ENCODE peak calls at places on chromosomes 4 and X, in ten cellular contexts. R is Ammon's horn; N is left lung; Y is Caco-2; C is hippocampal formation; A is dermis microvascular lymphatic vessel endothelial cell; G is lung; X is RWPE1; Z is stimulated activated CD4-positive, alpha-beta T cell treated with anti-CD3 and anti-CD28 coated beads, Interleukin-15, amount 100 ng/mL, for 1 hour; I is activated CD8-positive, alpha-beta memory T cell treated with anti-CD3 and anti-CD28 coated beads, Interleukin-2, amount 50 U/mL, for 4 hours. L is an unnamed sample.

GRCh38 chrX:150990910-150991309 is 7.8 kb downstream of the HMGB3 start:
- DNase-seq in R (no peak), N (no peak), Y (no peak), C (no peak), A (no peak), G (no peak), X (no peak), Z (no peak), I (no peak), L (no peak)

GRCh38 chr4:74546020-74546419 is 101.1 kb downstream of the AREG start:
- DNase-seq in R (no peak), N (no peak), Y (no peak), C (no peak), A (peak; percentile 81), G (no peak), X (peak; percentile 79), Z (no peak), I (no peak), L (peak; percentile 67)

GRCh38 chr4:148648599-148648998 is 206.4 kb upstream of the NR3C2 start:
- DNase-seq in R (no peak), N (no peak), Y (no peak), C (no peak), A (no peak), G (no peak), X (no peak), Z (no peak), I (no peak), L (no peak)

GRCh38 chr4:165874072-165874798 is 1.2 kb downstream of the TLL1 start:
- DNase-seq in R (no peak), N (no peak), Y (no peak), C (no peak), A (peak; percentile 17), G (no peak), X (peak; percentile 27), Z (no peak), I (no peak), L (peak; percentile 37)

GRCh38 chrX:1222511-1223252 is 10.2 kb upstream of the CRLF2 start:
- DNase-seq in R (no peak), N (no peak), Y (no peak), C (no peak), A (no peak), G (no peak), X (no peak), Z (no peak), I (no peak), L (no peak)

GRCh38 chrX:28847423-28847822 is 260.2 kb downstream of the IL1RAPL1 start:
- DNase-seq in R (peak; percentile 89), N (no peak), Y (no peak), C (peak; percentile 60), A (no peak), G (no peak), X (peak; percentile 18), Z (no peak), I (no peak), L (no peak)

GRCh38 chrX:38699116-38699515 is 102.1 kb upstream of the MID1IP1 start:
- DNase-seq in R (no peak), N (no peak), Y (no peak), C (no peak), A (no peak), G (no peak), X (no peak), Z (no peak), I (no peak), L (no peak)

GRCh38 chr4:3489451-3489962 is 26.4 kb downstream of the DOK7 start:
- DNase-seq in R (no peak), N (no peak), Y (no peak), C (no peak), A (no peak), G (no peak), X (no peak), Z (no peak), I (no peak), L (no peak)

GRCh38 chr4:24988776-24989175 is 42.0 kb downstream of the LGI2 start:
- DNase-seq in R (no peak), N (no peak), Y (peak; percentile 46), C (no peak), A (peak; percentile 72), G (no peak), X (peak; percentile 32), Z (no peak), I (no peak), L (peak; percentile 61)

GRCh38 chr4:150722908-150723362 is 141.0 kb downstream of the MAB21L2 start:
- DNase-seq in R (peak; percentile 20), N (peak; percentile 82), Y (peak; percentile 68), C (no peak), A (peak; percentile 31), G (peak; percentile 69), X (peak; percentile 12), Z (no peak), I (no peak), L (peak; percentile 45)

GRCh38 chr4:157992038-157992706 is 180.7 kb downstream of the GASK1B start:
- DNase-seq in R (peak; percentile 89), N (no peak), Y (no peak), C (peak; percentile 2), A (peak; percentile 86), G (peak; percentile 53), X (peak; percentile 27), Z (no peak), I (no peak), L (peak; percentile 92)

GRCh38 chrX:130631011-130631410 is 229.2 kb downstream of the RBMX2 start:
- DNase-seq in R (no peak), N (no peak), Y (no peak), C (no peak), A (no peak), G (no peak), X (no peak), Z (no peak), I (no peak), L (no peak)

GRCh38 chrX:97310373-97310772 is 426.7 kb downstream of the RPA4 start:
- DNase-seq in R (no peak), N (no peak), Y (peak; percentile 63), C (no peak), A (no peak), G (no peak), X (peak; percentile 7), Z (no peak), I (no peak), L (no peak)

GRCh38 chrX:42934020-42934701 is 156.2 kb upstream of the PPP1R2C start:
- DNase-seq in R (peak; percentile 2), N (no peak), Y (no peak), C (no peak), A (no peak), G (no peak), X (no peak), Z (no peak), I (no peak), L (peak; percentile 13)

GRCh38 chr4:106365613-106366012 is 3.0 kb downstream of the GIMD1 start:
- DNase-seq in R (no peak), N (no peak), Y (no peak), C (no peak), A (peak; percentile 93), G (no peak), X (peak; percentile 71), Z (no peak), I (no peak), L (peak; percentile 91)

GRCh38 chrX:153061732-153062131 is 5.5 kb downstream of the PNMA3 start:
- DNase-seq in R (no peak), N (no peak), Y (no peak), C (no peak), A (no peak), G (no peak), X (peak; percentile 38), Z (no peak), I (no peak), L (no peak)

GRCh38 chrX:150663061-150663460 is 30.1 kb upstream of the MTMR1 start:
- DNase-seq in R (no peak), N (no peak), Y (no peak), C (no peak), A (no peak), G (no peak), X (no peak), Z (no peak), I (no peak), L (no peak)

GRCh38 chrX:9905288-9905687 is 61.9 kb upstream of the CLDN34 start:
- DNase-seq in R (no peak), N (no peak), Y (no peak), C (no peak), A (peak; percentile 33), G (no peak), X (no peak), Z (no peak), I (no peak), L (peak; percentile 40)

GRCh38 chrX:31706456-31706855 is 634.6 kb upstream of the FTHL17 start:
- DNase-seq in R (no peak), N (no peak), Y (no peak), C (no peak), A (no peak), G (no peak), X (no peak), Z (no peak), I (no peak), L (no peak)

GRCh38 chrX:1398431-1399340 is 6.8 kb upstream of the SLC25A6 start:
- DNase-seq in R (no peak), N (no peak), Y (no peak), C (no peak), A (no peak), G (no peak), X (no peak), Z (no peak), I (no peak), L (no peak)

GRCh38 chr4:35963969-35964515 is 280.3 kb downstream of the ARAP2 start:
- DNase-seq in R (no peak), N (no peak), Y (no peak), C (no peak), A (no peak), G (no peak), X (peak; percentile 4), Z (no peak), I (no peak), L (no peak)